ENCODE peak calls at places on chromosomes 7 and 10, in eight cellular contexts. Z is skeletal muscle cell; F is stimulated activated CD4-positive, alpha-beta T cell treated with anti-CD3 and anti-CD28 coated beads, Interleukin-4, amount 100 ng/mL, for 24 hours; G is HFFc6; D is RCC 7860; A is activated naive CD8-positive, alpha-beta T cell treated with anti-CD3 and anti-CD28 coated beads, Interleukin-2, amount 50 U/mL, for 24 hours; V is KG1; H is BE2C. C is an unnamed sample.

GRCh38 chr7:28155019-28155660 is 25.5 kb downstream of the JAZF1 start:
- DNase-seq in Z (no peak), F (peak; percentile 48), G (no peak), D (no peak), A (no peak), V (no peak), H (no peak), C (no peak)

GRCh38 chr10:73899401-73899780 is 11.5 kb upstream of the PLAU start:
- DNase-seq in Z (peak; percentile 73), F (no peak), G (peak; percentile 87), D (peak; percentile 95), A (no peak), V (no peak), H (no peak), C (no peak)

GRCh38 chr10:68895041-68895440 is 6.1 kb upstream of the DDX50 start:
- DNase-seq in Z (no peak), F (no peak), G (no peak), D (no peak), A (no peak), V (no peak), H (no peak), C (no peak)

GRCh38 chr7:1694981-1695511 is 25.0 kb downstream of the ELFN1 start:
- DNase-seq in Z (no peak), F (no peak), G (no peak), D (no peak), A (no peak), V (no peak), H (no peak), C (no peak)

GRCh38 chr7:158973440-158973839 is 117.1 kb downstream of the DYNC2I1 start:
- DNase-seq in Z (no peak), F (peak; percentile 38), G (no peak), D (no peak), A (peak; percentile 59), V (no peak), H (peak; percentile 52), C (no peak)

GRCh38 chr7:15755061-15755460 is 68.6 kb upstream of the MEOX2 start:
- DNase-seq in Z (no peak), F (no peak), G (peak; percentile 51), D (no peak), A (no peak), V (no peak), H (no peak), C (no peak)

GRCh38 chr10:52805414-52806285 is 33.1 kb upstream of the MBL2 start:
- DNase-seq in Z (no peak), F (no peak), G (no peak), D (no peak), A (no peak), V (no peak), H (no peak), C (no peak)

GRCh38 chr10:1939016-1939415 is 201.7 kb upstream of the ADARB2 start:
- DNase-seq in Z (no peak), F (peak; percentile 88), G (no peak), D (no peak), A (peak; percentile 75), V (peak; percentile 81), H (no peak), C (no peak)

GRCh38 chr10:97494863-97495506 is 3.2 kb downstream of the MMS19 start:
- DNase-seq in Z (peak; percentile 58), F (no peak), G (no peak), D (no peak), A (no peak), V (no peak), H (no peak), C (no peak)

GRCh38 chr7:105796365-105796764 is 80.0 kb downstream of the ATXN7L1 start:
- DNase-seq in Z (no peak), F (no peak), G (peak; percentile 42), D (no peak), A (no peak), V (no peak), H (no peak), C (no peak)

GRCh38 chr10:45418859-45419672 is 45.0 kb downstream of the ALOX5 start:
- DNase-seq in Z (no peak), F (peak; percentile 36), G (no peak), D (no peak), A (peak; percentile 68), V (peak; percentile 78), H (peak; percentile 63), C (no peak)

GRCh38 chr10:98469532-98469931 is 22.8 kb upstream of the HPS1 start:
- DNase-seq in Z (no peak), F (no peak), G (no peak), D (no peak), A (no peak), V (no peak), H (no peak), C (no peak)

GRCh38 chr10:125691160-125691981 is 8.4 kb upstream of the TEX36 start:
- DNase-seq in Z (no peak), F (no peak), G (peak; percentile 82), D (peak; percentile 74), A (no peak), V (no peak), H (no peak), C (no peak)

GRCh38 chr7:115297651-115298050 is 375.8 kb downstream of the MDFIC start:
- DNase-seq in Z (peak; percentile 69), F (no peak), G (peak; percentile 43), D (peak; percentile 88), A (no peak), V (no peak), H (peak; percentile 15), C (no peak)

GRCh38 chr10:114017873-114018272 is 25.8 kb upstream of the ADRB1 start:
- DNase-seq in Z (no peak), F (no peak), G (no peak), D (no peak), A (no peak), V (no peak), H (no peak), C (no peak)

GRCh38 chr7:151114151-151115090 is 28.1 kb downstream of the AGAP3 start:
- DNase-seq in Z (no peak), F (no peak), G (no peak), D (no peak), A (no peak), V (no peak), H (no peak), C (no peak)

GRCh38 chr10:102231357-102232318 is 5.5 kb downstream of the ELOVL3 start:
- DNase-seq in Z (no peak), F (peak; percentile 76), G (no peak), D (no peak), A (peak; percentile 83), V (peak; percentile 46), H (peak; percentile 63), C (peak; percentile 20)

GRCh38 chr7:35874881-35875280 is 74.0 kb downstream of the SEPTIN7 start:
- DNase-seq in Z (peak; percentile 12), F (no peak), G (no peak), D (no peak), A (no peak), V (no peak), H (no peak), C (no peak)

GRCh38 chr10:103784723-103785418 is 70.5 kb downstream of the SH3PXD2A start:
- DNase-seq in Z (no peak), F (no peak), G (no peak), D (no peak), A (no peak), V (no peak), H (no peak), C (no peak)

GRCh38 chr7:127838816-127839415 is 186.9 kb downstream of the SND1 start:
- DNase-seq in Z (no peak), F (no peak), G (no peak), D (no peak), A (no peak), V (no peak), H (no peak), C (no peak)

GRCh38 chr10:132556994-132557441 is 19.4 kb downstream of the INPP5A start:
- DNase-seq in Z (no peak), F (no peak), G (no peak), D (no peak), A (no peak), V (no peak), H (no peak), C (no peak)

GRCh38 chr10:86399879-86400704 is 33.5 kb upstream of the GRID1 start:
- DNase-seq in Z (peak; percentile 77), F (peak; percentile 96), G (peak; percentile 94), D (peak; percentile 89), A (peak; percentile 98), V (peak; percentile 88), H (peak; percentile 97), C (peak; percentile 79)

GRCh38 chr10:100481462-100482081 is 18.8 kb downstream of the WNT8B start:
- DNase-seq in Z (peak; percentile 28), F (peak; percentile 91), G (peak; percentile 76), D (peak; percentile 66), A (peak; percentile 83), V (peak; percentile 62), H (peak; percentile 73), C (peak; percentile 80)

GRCh38 chr7:146096994-146097393 is 19.6 kb upstream of the CNTNAP2 start:
- DNase-seq in Z (no peak), F (no peak), G (no peak), D (no peak), A (no peak), V (no peak), H (no peak), C (no peak)

GRCh38 chr10:132446661-132447445 is 49.9 kb downstream of the PWWP2B start:
- DNase-seq in Z (no peak), F (peak; percentile 76), G (peak; percentile 18), D (peak; percentile 69), A (peak; percentile 82), V (peak; percentile 25), H (peak; percentile 52), C (no peak)